ENCODE peak calls at places on chromosomes 7 and 10, in seven cellular contexts. One of them, this sample, is unnamed.

GRCh38 chr10:131685576-131685975 is 215.2 kb upstream of the PPP2R2D start:
- DNase-seq in IMR-90: no peak
- DNase-seq in upper lobe of left lung: no peak
- DNase-seq in transverse colon: no peak
- DNase-seq in HCT116: no peak
- DNase-seq in ovary: no peak
- DNase-seq in heart left ventricle: no peak
- DNase-seq in this sample: no peak

GRCh38 chr10:15461353-15462108 is 90.4 kb upstream of the FAM171A1 start:
- DNase-seq in ovary: no peak
- DNase-seq in IMR-90: peak; percentile 27
- DNase-seq in HCT116: peak; percentile 22
- DNase-seq in upper lobe of left lung: no peak
- DNase-seq in transverse colon: peak; percentile 18
- DNase-seq in heart left ventricle: peak; percentile 26
- DNase-seq in this sample: no peak

GRCh38 chr7:148831782-148832181 is 52.3 kb downstream of the EZH2 start:
- DNase-seq in HCT116: no peak
- DNase-seq in heart left ventricle: no peak
- DNase-seq in upper lobe of left lung: no peak
- DNase-seq in ovary: no peak
- DNase-seq in IMR-90: no peak
- DNase-seq in transverse colon: no peak
- DNase-seq in this sample: no peak

GRCh38 chr10:49360271-49361177 is 35.4 kb downstream of the DRGX start:
- DNase-seq in ovary: no peak
- DNase-seq in heart left ventricle: peak; percentile 76
- DNase-seq in upper lobe of left lung: no peak
- DNase-seq in HCT116: no peak
- DNase-seq in IMR-90: no peak
- DNase-seq in transverse colon: no peak
- DNase-seq in this sample: peak; percentile 81

GRCh38 chr10:96309631-96310358 is 5.6 kb downstream of the DNTT start:
- DNase-seq in heart left ventricle: no peak
- DNase-seq in IMR-90: no peak
- DNase-seq in ovary: no peak
- DNase-seq in upper lobe of left lung: no peak
- DNase-seq in transverse colon: no peak
- DNase-seq in HCT116: no peak
- DNase-seq in this sample: no peak

GRCh38 chr7:69781412-69781846 is 183.2 kb downstream of the AUTS2 start:
- DNase-seq in heart left ventricle: peak; percentile 48
- DNase-seq in ovary: peak; percentile 40
- DNase-seq in transverse colon: no peak
- DNase-seq in IMR-90: no peak
- DNase-seq in upper lobe of left lung: no peak
- DNase-seq in HCT116: no peak
- DNase-seq in this sample: no peak

GRCh38 chr7:112383671-112384417 is 66.4 kb upstream of the IFRD1 start:
- DNase-seq in ovary: no peak
- DNase-seq in HCT116: no peak
- DNase-seq in upper lobe of left lung: no peak
- DNase-seq in heart left ventricle: no peak
- DNase-seq in transverse colon: no peak
- DNase-seq in IMR-90: no peak
- DNase-seq in this sample: no peak

GRCh38 chr10:21517983-21518628 is 7.4 kb downstream of the SKIDA1 start:
- DNase-seq in ovary: no peak
- DNase-seq in heart left ventricle: no peak
- DNase-seq in IMR-90: peak; percentile 68
- DNase-seq in transverse colon: no peak
- DNase-seq in HCT116: no peak
- DNase-seq in upper lobe of left lung: no peak
- DNase-seq in this sample: no peak

GRCh38 chr10:79051766-79052165 is 17.0 kb upstream of the ZMIZ1 start:
- DNase-seq in HCT116: no peak
- DNase-seq in transverse colon: no peak
- DNase-seq in IMR-90: no peak
- DNase-seq in upper lobe of left lung: no peak
- DNase-seq in ovary: no peak
- DNase-seq in heart left ventricle: peak; percentile 4
- DNase-seq in this sample: no peak

GRCh38 chr7:135207739-135208416 is 3.4 kb downstream of the WDR91 start:
- DNase-seq in HCT116: no peak
- DNase-seq in heart left ventricle: no peak
- DNase-seq in ovary: no peak
- DNase-seq in transverse colon: no peak
- DNase-seq in upper lobe of left lung: no peak
- DNase-seq in IMR-90: no peak
- DNase-seq in this sample: no peak

GRCh38 chr10:59098811-59099452 is 77.5 kb upstream of the PHYHIPL start:
- DNase-seq in HCT116: no peak
- DNase-seq in ovary: no peak
- DNase-seq in upper lobe of left lung: no peak
- DNase-seq in IMR-90: peak; percentile 41
- DNase-seq in heart left ventricle: no peak
- DNase-seq in transverse colon: no peak
- DNase-seq in this sample: no peak

GRCh38 chr10:86354761-86355540 is 11.6 kb downstream of the GRID1 start:
- DNase-seq in heart left ventricle: no peak
- DNase-seq in upper lobe of left lung: no peak
- DNase-seq in transverse colon: no peak
- DNase-seq in IMR-90: no peak
- DNase-seq in ovary: no peak
- DNase-seq in HCT116: no peak
- DNase-seq in this sample: no peak

GRCh38 chr10:124911124-124912051 is 30.5 kb upstream of the ZRANB1 start:
- DNase-seq in ovary: no peak
- DNase-seq in upper lobe of left lung: no peak
- DNase-seq in heart left ventricle: no peak
- DNase-seq in IMR-90: peak; percentile 67
- DNase-seq in transverse colon: no peak
- DNase-seq in HCT116: no peak
- DNase-seq in this sample: peak; percentile 21

GRCh38 chr7:142104550-142105527 is 6.7 kb upstream of the MGAM2 start:
- DNase-seq in IMR-90: no peak
- DNase-seq in transverse colon: peak; percentile 58
- DNase-seq in heart left ventricle: peak; percentile 26
- DNase-seq in HCT116: peak; percentile 27
- DNase-seq in ovary: no peak
- DNase-seq in upper lobe of left lung: no peak
- DNase-seq in this sample: no peak

GRCh38 chr10:93290661-93291354 is 191.3 kb downstream of the MYOF start:
- DNase-seq in ovary: no peak
- DNase-seq in HCT116: no peak
- DNase-seq in heart left ventricle: no peak
- DNase-seq in upper lobe of left lung: no peak
- DNase-seq in transverse colon: no peak
- DNase-seq in IMR-90: no peak
- DNase-seq in this sample: no peak

GRCh38 chr7:95798401-95798930 is 26.1 kb downstream of the DYNC1I1 start:
- DNase-seq in transverse colon: no peak
- DNase-seq in heart left ventricle: no peak
- DNase-seq in HCT116: no peak
- DNase-seq in IMR-90: no peak
- DNase-seq in ovary: no peak
- DNase-seq in upper lobe of left lung: no peak
- DNase-seq in this sample: no peak

GRCh38 chr7:80859272-80859970 is 59.4 kb downstream of the SEMA3C start:
- DNase-seq in ovary: peak; percentile 26
- DNase-seq in heart left ventricle: peak; percentile 33
- DNase-seq in IMR-90: peak; percentile 48
- DNase-seq in upper lobe of left lung: no peak
- DNase-seq in transverse colon: peak; percentile 26
- DNase-seq in HCT116: no peak
- DNase-seq in this sample: peak; percentile 61

GRCh38 chr7:19352271-19352670 is 207.1 kb upstream of the FERD3L start:
- DNase-seq in heart left ventricle: no peak
- DNase-seq in IMR-90: no peak
- DNase-seq in ovary: no peak
- DNase-seq in transverse colon: no peak
- DNase-seq in upper lobe of left lung: no peak
- DNase-seq in HCT116: no peak
- DNase-seq in this sample: no peak

GRCh38 chr7:29990931-29991330 is 1.3 kb upstream of the SCRN1 start:
- DNase-seq in ovary: no peak
- DNase-seq in upper lobe of left lung: no peak
- DNase-seq in HCT116: no peak
- DNase-seq in IMR-90: no peak
- DNase-seq in transverse colon: no peak
- DNase-seq in heart left ventricle: no peak
- DNase-seq in this sample: no peak

GRCh38 chr7:93817561-93817960 is 73.0 kb downstream of the TFPI2 start:
- DNase-seq in ovary: no peak
- DNase-seq in HCT116: no peak
- DNase-seq in upper lobe of left lung: no peak
- DNase-seq in heart left ventricle: no peak
- DNase-seq in transverse colon: no peak
- DNase-seq in IMR-90: no peak
- DNase-seq in this sample: no peak

GRCh38 chr10:120421250-120421649 is 35.8 kb upstream of the PLPP4 start:
- DNase-seq in ovary: no peak
- DNase-seq in transverse colon: no peak
- DNase-seq in heart left ventricle: no peak
- DNase-seq in upper lobe of left lung: no peak
- DNase-seq in HCT116: no peak
- DNase-seq in IMR-90: no peak
- DNase-seq in this sample: no peak

GRCh38 chr10:80461208-80462183 is 7.4 kb downstream of the TSPAN14 start:
- DNase-seq in transverse colon: no peak
- DNase-seq in HCT116: no peak
- DNase-seq in IMR-90: no peak
- DNase-seq in ovary: no peak
- DNase-seq in upper lobe of left lung: no peak
- DNase-seq in heart left ventricle: no peak
- DNase-seq in this sample: peak; percentile 90

GRCh38 chr10:80457554-80458262 is 3.6 kb downstream of the TSPAN14 start:
- DNase-seq in IMR-90: no peak
- DNase-seq in heart left ventricle: no peak
- DNase-seq in ovary: no peak
- DNase-seq in upper lobe of left lung: no peak
- DNase-seq in transverse colon: no peak
- DNase-seq in HCT116: no peak
- DNase-seq in this sample: no peak

GRCh38 chr10:109695988-109696387 is 227.3 kb downstream of the XPNPEP1 start:
- DNase-seq in IMR-90: no peak
- DNase-seq in ovary: no peak
- DNase-seq in transverse colon: no peak
- DNase-seq in heart left ventricle: no peak
- DNase-seq in upper lobe of left lung: no peak
- DNase-seq in HCT116: no peak
- DNase-seq in this sample: no peak

GRCh38 chr7:49001610-49002033 is 77.3 kb downstream of the CDC14C start:
- DNase-seq in IMR-90: no peak
- DNase-seq in upper lobe of left lung: no peak
- DNase-seq in heart left ventricle: peak; percentile 18
- DNase-seq in HCT116: no peak
- DNase-seq in transverse colon: peak; percentile 9
- DNase-seq in ovary: no peak
- DNase-seq in this sample: no peak
- TF ChIP-seq CTCF in IMR-90: peak; percentile 11
- TF ChIP-seq CTCF in upper lobe of left lung: peak; percentile 25
- TF ChIP-seq CTCF in heart left ventricle: peak; percentile 40
- TF ChIP-seq CTCF in HCT116: no peak
- TF ChIP-seq CTCF in transverse colon: peak; percentile 24
- TF ChIP-seq CTCF in ovary: no peak
- TF ChIP-seq CTCF in this sample: no peak

GRCh38 chr10:66928000-66928770 is 2.3 kb downstream of the LRRTM3 start:
- DNase-seq in upper lobe of left lung: peak; percentile 32
- DNase-seq in HCT116: no peak
- DNase-seq in transverse colon: no peak
- DNase-seq in IMR-90: peak; percentile 12
- DNase-seq in heart left ventricle: no peak
- DNase-seq in ovary: peak; percentile 31
- DNase-seq in this sample: no peak
- H3K4me3 ChIP-seq in upper lobe of left lung: no peak overlapping the region
- H3K4me3 ChIP-seq in HCT116: no peak overlapping the region
- H3K4me3 ChIP-seq in transverse colon: no peak overlapping the region
- H3K4me3 ChIP-seq in IMR-90: no peak overlapping the region
- H3K4me3 ChIP-seq in heart left ventricle: no peak overlapping the region
- H3K4me3 ChIP-seq in ovary: no peak overlapping the region
- H3K4me3 ChIP-seq in this sample: no peak overlapping the region

DNA sequence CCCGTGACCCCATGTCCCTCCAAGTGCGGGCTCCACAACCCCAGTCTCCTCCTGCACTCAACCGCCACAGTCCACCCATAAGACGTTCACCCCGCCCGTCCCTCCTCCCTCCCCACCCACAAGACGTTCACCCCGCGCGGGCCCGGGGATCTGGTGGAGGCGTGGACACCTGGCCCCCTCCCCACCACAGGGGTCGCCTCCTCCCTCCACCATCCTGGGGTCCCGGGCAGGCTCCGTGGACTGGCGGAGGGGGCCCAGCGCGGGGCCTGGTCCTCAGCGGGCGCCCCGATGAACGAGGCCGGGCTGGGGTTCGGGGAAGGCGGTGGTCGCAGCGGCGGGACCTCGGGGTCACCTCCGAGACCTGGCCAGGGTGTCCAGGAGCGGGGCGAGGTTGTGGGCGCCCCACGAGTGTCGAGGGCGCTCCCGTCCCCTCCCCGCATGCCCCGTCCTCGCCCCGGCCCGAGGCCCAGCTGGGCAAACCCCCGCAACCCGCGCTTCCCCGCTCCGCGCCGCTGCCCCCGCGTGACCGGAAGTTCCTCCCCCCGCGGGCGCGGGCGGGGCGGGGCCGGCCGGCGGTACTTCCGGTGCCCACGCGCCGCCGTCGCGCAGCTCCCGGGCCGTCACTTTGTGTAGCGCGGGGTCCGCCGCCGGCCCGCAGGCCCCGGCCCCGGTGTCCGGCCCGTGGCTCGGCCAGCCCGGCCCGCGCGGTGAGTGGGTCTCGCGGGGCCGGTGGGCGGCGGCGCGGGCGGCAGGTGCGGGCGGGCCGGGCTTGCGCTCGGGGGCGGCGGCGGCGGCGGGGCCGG is at the start of gene ZNF316:
- DNase-seq in IMR-90: peak; percentile 38
- DNase-seq in HCT116: no peak
- DNase-seq in transverse colon: peak; percentile 64
- DNase-seq in ovary: peak; percentile 79
- DNase-seq in upper lobe of left lung: peak; percentile 95
- DNase-seq in heart left ventricle: peak; percentile 72
- DNase-seq in this sample: no peak
- TF ChIP-seq POLR2A in IMR-90: no peak
- TF ChIP-seq POLR2A in HCT116: no peak
- TF ChIP-seq POLR2A in transverse colon: peak; percentile 31
- TF ChIP-seq POLR2A in ovary: peak; percentile 46
- TF ChIP-seq POLR2A in upper lobe of left lung: peak; percentile 83
- TF ChIP-seq POLR2A in heart left ventricle: peak; percentile 68
- TF ChIP-seq POLR2A in this sample: peak; percentile 32

DNA sequence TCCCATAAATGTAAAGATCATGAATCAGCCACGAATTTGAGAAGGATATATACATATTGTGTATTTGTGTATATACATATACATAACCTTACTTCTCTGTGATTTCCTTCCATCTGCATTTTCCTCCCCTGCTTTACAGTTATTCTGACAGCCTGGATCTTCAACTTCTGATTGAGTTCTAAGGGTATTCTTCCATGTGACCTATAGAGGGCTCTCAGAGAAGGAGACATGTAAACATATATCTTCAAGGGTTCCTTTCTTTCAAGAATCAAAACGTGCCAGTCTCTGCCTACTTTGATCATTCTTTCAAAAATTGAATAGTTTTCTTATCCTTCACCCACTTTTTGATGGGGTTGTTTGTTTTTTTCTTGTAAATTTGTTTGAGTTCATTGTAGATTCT is 453.7 kb upstream of the POT1 start:
- DNase-seq in HCT116: no peak
- DNase-seq in ovary: no peak
- DNase-seq in heart left ventricle: no peak
- DNase-seq in upper lobe of left lung: no peak
- DNase-seq in IMR-90: no peak
- DNase-seq in transverse colon: no peak
- DNase-seq in this sample: no peak
- TF ChIP-seq CTCF in HCT116: no peak
- TF ChIP-seq CTCF in ovary: no peak
- TF ChIP-seq CTCF in heart left ventricle: no peak
- TF ChIP-seq CTCF in upper lobe of left lung: no peak
- TF ChIP-seq CTCF in IMR-90: no peak
- TF ChIP-seq CTCF in transverse colon: no peak
- TF ChIP-seq CTCF in this sample: no peak

This sample was measured in lower leg skin.